ENCODE peak calls at places on chromosomes 1 and 21, in seven cellular contexts. X, W, N, Y, Q, D and T are unnamed samples.

GRCh38 chr1:37265156-37265555 is 209.2 kb upstream of the ZC3H12A start:
- DNase-seq in W (no peak), D (no peak), X (no peak), Y (no peak), N (no peak), Q (no peak), T (no peak)

GRCh38 chr21:33968082-33968997 is 52.7 kb upstream of the ATP5PO start:
- DNase-seq in W (peak; percentile 70), Q (no peak), Y (no peak), N (peak; percentile 97), D (peak; percentile 63), X (no peak), T (no peak)

GRCh38 chr1:220879509-220880366 is 495 bp downstream of the HLX start:
- DNase-seq in X (peak; percentile 24), Y (peak; percentile 64), W (peak; percentile 32), N (peak; percentile 46), Q (no peak), D (peak; percentile 59), T (peak; percentile 89)

GRCh38 chr1:97499667-97500066 is 421.2 kb downstream of the DPYD start:
- DNase-seq in Q (no peak), D (no peak), W (no peak), Y (no peak), X (no peak), N (no peak), T (no peak)

GRCh38 chr1:228148196-228148861 is 1.4 kb upstream of the GJC2 start:
- DNase-seq in Q (no peak), W (no peak), N (peak; percentile 20), D (no peak), Y (no peak), X (no peak), T (peak; percentile 78)

GRCh38 chr1:161725888-161726630 is 4.7 kb downstream of the FCRLB start:
- DNase-seq in N (peak; percentile 49), Q (peak; percentile 35), Y (peak; percentile 43), X (peak; percentile 54), D (peak; percentile 50), W (peak; percentile 38), T (peak; percentile 80)

GRCh38 chr1:242057745-242058115 is 58.8 kb upstream of the MAP1LC3C start:
- DNase-seq in Q (no peak), D (no peak), W (no peak), Y (no peak), N (no peak), X (no peak), T (no peak)

GRCh38 chr1:6672558-6672957 is 29.1 kb downstream of the DNAJC11 start:
- DNase-seq in X (no peak), D (no peak), W (no peak), Q (no peak), Y (peak; percentile 34), N (no peak), T (no peak)

GRCh38 chr1:207084701-207085180 is 3.9 kb upstream of the C4BPB start:
- DNase-seq in W (peak; percentile 75), Q (no peak), Y (no peak), D (peak; percentile 73), X (peak; percentile 45), N (peak; percentile 75), T (no peak)

GRCh38 chr1:183721041-183721440 is 67.9 kb upstream of the APOBEC4 start:
- DNase-seq in Y (no peak), N (no peak), X (no peak), D (no peak), W (no peak), Q (no peak), T (no peak)

GRCh38 chr1:77386276-77386675 is 104.5 kb downstream of the AK5 start:
- DNase-seq in D (no peak), W (no peak), N (no peak), X (no peak), Q (no peak), Y (no peak), T (no peak)

GRCh38 chr1:16015491-16015890 is 2.4 kb downstream of the HSPB7 start:
- DNase-seq in Y (peak; percentile 24), N (no peak), W (no peak), Q (no peak), X (no peak), D (no peak), T (no peak)